ENCODE peak calls at places on chromosomes 4 and X, in five cellular contexts. Q is CD8-positive, alpha-beta memory T cell; W is astrocyte; E is neural progenitor cell; X is upper lobe of left lung. Z is an unnamed sample. For H3K4me1, the result is how much of the 10 kb centered on the place peaks cover.

GRCh38 chrX:46840946-46841740 is 4.3 kb downstream of the RP2 start:
- DNase-seq in Q (no peak), W (no peak), E (no peak), X (no peak), Z (no peak)

GRCh38 chrX:107673933-107674479 is 45.7 kb downstream of the PRPS1 start:
- DNase-seq in Q (peak), W (peak), E (peak), X (peak), Z (peak)

GRCh38 chr4:139814285-139815015 is 148.8 kb downstream of the MGST2 start:
- DNase-seq in Q (no peak), W (peak), E (no peak), X (no peak), Z (no peak)

GRCh38 chr4:112118742-112119357 is 26.4 kb upstream of the FAM241A start:
- DNase-seq in Q (no peak), W (no peak), E (no peak), X (no peak), Z (no peak)

GRCh38 chrX:1483843-1484637 is 31.3 kb upstream of the ASMTL start:
- DNase-seq in Q (no peak), W (no peak), E (no peak), X (no peak), Z (no peak)

GRCh38 chr4:8289956-8290700 is 20.6 kb downstream of the HTRA3 start:
- DNase-seq in Q (no peak), W (no peak), E (no peak), X (no peak), Z (no peak)

GRCh38 chr4:20297800-20298199 is 46.1 kb downstream of the SLIT2 start:
- DNase-seq in Q (no peak), W (no peak), E (no peak), X (no peak), Z (no peak)

GRCh38 chrX:71301195-71301924 is at the start of gene ITGB1BP2:
- DNase-seq in Q (no peak), W (peak), E (no peak), X (no peak), Z (peak)

GRCh38 chr4:111630705-111631104 is 514.5 kb upstream of the FAM241A start:
- DNase-seq in Q (no peak), W (peak), E (peak), X (no peak), Z (peak)

GRCh38 chrX:10062980-10063379 is 93.8 kb upstream of the CLCN4 start:
- DNase-seq in Q (no peak), W (no peak), E (no peak), X (no peak), Z (no peak)

GRCh38 chr4:38621004-38621684 is 42.9 kb upstream of the KLF3 start:
- DNase-seq in Q (no peak), W (peak), E (no peak), X (no peak), Z (no peak)

GRCh38 chr4:36006226-36006625 is 238.1 kb downstream of the ARAP2 start:
- DNase-seq in Q (no peak), W (peak), E (no peak), X (no peak), Z (no peak)

GRCh38 chrX:47607091-47607490 is 12.6 kb downstream of the SYN1 start:
- DNase-seq in Q (no peak), W (no peak), E (no peak), X (no peak), Z (no peak)

GRCh38 chr4:152590179-152591031 is 54.5 kb upstream of the FBXW7 start:
- DNase-seq in Q (no peak), W (peak), E (no peak), X (no peak), Z (peak)

GRCh38 chrX:109959356-109959871 is 43.5 kb upstream of the TMEM164 start:
- DNase-seq in Q (no peak), W (no peak), E (no peak), X (no peak), Z (no peak)

GRCh38 chr4:91362125-91362524 is 941.6 kb upstream of the GRID2 start:
- DNase-seq in Q (no peak), W (no peak), E (no peak), X (no peak), Z (no peak)

GRCh38 chrX:13091111-13091765 is 46.8 kb upstream of the FAM9C start:
- DNase-seq in Q (no peak), W (no peak), E (no peak), X (no peak), Z (no peak)

GRCh38 chr4:139227729-139228404 is 50.8 kb upstream of the ELF2 start:
- DNase-seq in Q (no peak), W (no peak), E (no peak), X (no peak), Z (peak)

GRCh38 chr4:176788248-176788647 is 4.5 kb downstream of the VEGFC start:
- DNase-seq in Q (no peak), W (no peak), E (peak), X (no peak), Z (no peak)

DNA sequence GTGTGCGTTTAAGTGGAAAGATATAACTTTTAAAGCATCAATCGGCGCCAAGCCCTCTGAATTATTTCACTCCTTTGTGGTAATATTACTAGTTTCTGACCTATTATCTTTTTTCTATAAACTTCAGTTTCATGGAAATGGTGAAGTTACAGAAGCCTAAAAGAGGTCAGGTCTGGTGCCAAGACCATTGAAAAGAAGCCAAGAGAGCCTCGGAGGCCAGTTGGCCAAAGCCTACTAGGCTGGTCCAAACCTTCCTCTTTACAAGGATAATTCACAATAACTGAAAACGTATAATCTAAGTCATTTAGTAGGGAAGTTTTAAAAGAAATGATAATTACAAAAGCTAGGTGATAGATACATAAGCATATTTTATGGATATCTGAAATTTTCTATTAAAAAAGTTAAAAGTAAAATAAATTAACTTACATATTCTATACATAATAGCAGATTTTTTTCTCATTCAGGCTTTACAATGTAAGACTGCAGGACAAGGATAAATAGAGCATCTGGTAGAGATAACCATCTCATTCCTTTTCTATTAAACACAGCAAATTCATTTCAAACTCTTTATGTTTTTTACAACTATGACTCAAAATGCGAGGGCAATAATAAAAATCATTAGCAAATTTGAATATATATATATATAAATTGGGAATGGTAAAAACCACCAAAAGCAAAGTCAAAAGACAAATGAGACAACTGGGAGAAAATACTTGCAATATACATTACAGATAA is 49.2 kb downstream of the WDFY3 start:
- DNase-seq in Q (no peak), W (no peak), E (no peak), X (no peak), Z (no peak)
- H3K4me1 ChIP-seq in Q (under half), W (under half), E (under half), X (under half), Z (under half)

DNA sequence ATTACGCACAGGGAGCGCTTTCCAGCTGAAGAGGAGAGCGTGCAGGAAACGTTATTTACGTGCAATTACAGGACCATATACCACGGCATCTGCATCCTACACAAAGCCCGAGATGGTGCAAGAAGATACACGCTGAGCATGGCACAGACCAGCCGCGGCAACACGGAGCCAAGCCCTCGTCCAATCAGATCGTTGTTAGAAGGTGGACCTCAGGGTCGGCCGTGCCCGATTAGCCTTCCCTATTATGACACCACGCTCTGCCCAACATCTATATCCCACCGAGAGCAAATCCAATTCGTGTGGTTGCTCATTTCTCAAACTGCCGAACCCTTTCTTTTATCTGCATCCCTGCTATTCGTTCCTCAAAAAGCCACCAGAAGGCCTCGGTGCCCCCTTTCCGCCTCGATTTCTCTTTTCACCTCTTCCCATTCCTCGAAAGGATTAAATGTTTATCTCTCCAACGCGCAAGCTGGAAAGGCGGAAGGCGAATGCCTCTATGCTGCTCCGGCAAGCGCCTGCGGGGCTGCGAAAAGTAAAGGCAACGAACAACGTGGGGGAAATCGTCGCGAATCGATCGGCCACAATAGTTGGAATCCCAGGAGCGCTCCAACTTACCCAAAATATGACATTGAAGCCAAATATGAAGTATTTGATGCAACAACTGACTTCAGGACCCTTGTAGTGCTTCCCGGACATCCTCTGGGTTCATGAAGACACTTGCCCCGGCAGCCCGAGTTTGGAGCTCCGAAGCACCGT is 702 bp downstream of the TSPAN5 start:
- DNase-seq in Q (no peak), W (peak), E (peak), X (peak), Z (peak)
- H3K27ac ChIP-seq in Q (peak), W (peak), E (peak), X (no peak), Z (peak)

GRCh38 chr4:144304025-144304424 is 163.5 kb upstream of the GYPA start:
- DNase-seq in Q (no peak), W (peak), E (no peak), X (no peak), Z (peak)
- H3K4me3 ChIP-seq in Q (no peak), W (no peak), E (no peak), X (no peak), Z (no peak)

DNA sequence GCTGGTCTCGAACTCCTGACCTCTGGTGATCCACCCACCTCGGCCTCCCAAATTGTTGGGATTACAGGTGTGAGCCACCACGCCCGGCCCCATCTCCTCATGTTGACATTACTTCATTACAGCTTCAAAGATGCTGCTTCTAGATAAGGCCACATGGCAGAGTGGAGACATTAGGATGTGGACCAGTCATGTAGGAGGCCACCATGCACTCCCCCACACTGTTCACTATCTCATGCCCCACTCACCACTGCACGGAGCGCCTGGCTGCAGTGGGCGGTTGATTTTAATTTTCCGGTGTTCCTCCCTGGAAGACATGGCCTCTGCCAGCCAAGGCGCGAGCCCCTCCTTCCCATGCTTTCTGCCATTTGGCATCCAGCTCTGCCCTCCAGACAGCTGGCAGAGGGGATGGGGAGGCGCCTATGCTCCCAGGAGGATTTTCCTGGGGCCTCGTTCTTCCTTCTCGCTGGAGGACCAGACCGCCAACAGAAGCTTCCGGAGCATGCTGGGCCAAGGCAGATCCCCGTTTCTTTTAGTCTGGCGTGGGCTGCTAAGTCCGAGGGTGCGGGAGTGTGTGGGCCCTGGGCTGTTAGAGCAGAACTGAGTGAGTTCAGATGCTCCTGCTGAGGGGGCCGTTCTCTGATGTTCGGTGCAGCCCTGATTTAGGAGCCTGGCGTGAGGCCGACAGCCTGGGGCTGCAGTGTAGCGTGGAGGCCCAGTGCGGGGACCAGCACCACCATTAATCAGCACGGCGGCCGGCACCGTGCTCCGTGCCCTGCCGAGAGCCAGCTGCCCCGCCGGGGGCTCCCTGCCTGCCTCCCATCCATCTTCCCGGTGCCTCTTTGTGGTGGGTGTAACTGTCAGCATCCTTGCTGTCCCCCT is 93.1 kb downstream of the SORCS2 start:
- DNase-seq in Q (no peak), W (no peak), E (no peak), X (no peak), Z (no peak)
- H3K4me1 ChIP-seq in Q (under half), W (under half), E (under half), X (under half), Z (under half)

DNA sequence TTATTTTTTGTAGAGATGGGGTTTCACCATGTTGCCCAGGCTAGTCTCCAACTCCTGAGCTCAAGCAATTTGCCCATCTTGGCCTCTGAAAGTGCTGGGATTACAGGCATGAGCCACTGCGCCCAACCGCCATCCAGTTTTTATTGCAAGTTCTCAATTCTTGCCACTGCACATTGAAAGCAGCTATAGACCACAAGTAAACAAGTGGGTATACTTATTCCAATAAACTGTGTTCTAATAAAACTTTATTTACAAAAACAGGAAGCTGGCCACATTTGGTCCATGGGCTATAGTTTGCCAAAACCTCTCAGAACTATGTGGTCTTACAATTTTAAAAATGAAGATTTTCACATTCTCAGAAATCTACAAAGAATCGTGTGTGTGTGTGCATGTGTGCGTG is 313.6 kb upstream of the RASGEF1B start:
- DNase-seq in Q (no peak), W (no peak), E (no peak), X (no peak), Z (no peak)
- H3K27ac ChIP-seq in Q (no peak), W (no peak), E (no peak), X (no peak), Z (no peak)

GRCh38 chr4:7191546-7192251 is 639 bp upstream of the SORCS2 start:
- DNase-seq in Q (no peak), W (no peak), E (no peak), X (peak), Z (no peak)
- H3K4me3 ChIP-seq in Q (no peak), W (peak), E (peak), X (no peak), Z (no peak)

GRCh38 chr4:147736458-147736857 is 4.6 kb downstream of the ARHGAP10 start:
- DNase-seq in Q (no peak), W (peak), E (no peak), X (no peak), Z (no peak)
- H3K4me1 ChIP-seq in Q (under half), W (under half), E (under half), X (under half), Z (under half)

DNA sequence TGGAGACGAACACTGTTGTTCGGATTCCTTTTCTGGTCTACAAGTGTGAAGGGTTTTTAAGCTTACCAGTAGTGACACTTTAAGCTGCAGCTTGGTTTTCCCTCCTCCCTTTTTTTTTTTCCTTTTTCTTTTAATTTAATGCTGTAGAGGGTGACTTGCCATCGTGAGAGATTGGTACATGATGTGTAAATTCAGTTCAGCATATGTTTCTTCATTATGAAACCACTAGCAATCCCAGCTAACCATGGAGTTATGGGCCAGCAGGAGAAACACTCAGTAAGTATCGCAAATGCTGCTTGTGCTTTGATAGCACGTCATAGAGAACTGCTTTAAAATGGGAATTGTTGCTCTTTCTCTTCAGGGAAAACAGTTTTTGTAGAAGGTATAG is 165.1 kb downstream of the RAPGEF2 start:
- DNase-seq in Q (no peak), W (peak), E (no peak), X (no peak), Z (no peak)
- H3K27ac ChIP-seq in Q (no peak), W (peak), E (no peak), X (no peak), Z (no peak)